ENCODE peak calls at places on chromosomes 13 and 19, in four cellular contexts. Y, W, T and C are unnamed samples.

GRCh38 chr19:29686285-29686805 is 21.1 kb downstream of the PLEKHF1 start:
- DNase-seq in T (no peak), Y (no peak), W (no peak), C (no peak)

GRCh38 chr19:45428385-45429231 is 4.9 kb upstream of the ERCC1 start:
- DNase-seq in T (no peak), Y (peak; percentile 74), W (no peak), C (peak; percentile 85)

GRCh38 chr19:28847468-28847867 is 365.5 kb downstream of the UQCRFS1 start:
- DNase-seq in W (no peak), T (no peak), Y (no peak), C (no peak)

GRCh38 chr13:109281823-109282239 is 504.6 kb downstream of the IRS2 start:
- DNase-seq in Y (no peak), W (no peak), T (no peak), C (no peak)

GRCh38 chr19:39430675-39431593 is 4.8 kb downstream of the RPS16 start:
- DNase-seq in Y (peak; percentile 70), W (peak; percentile 71), T (no peak), C (no peak)

GRCh38 chr13:84607614-84608013 is 725.3 kb upstream of the SLITRK1 start:
- DNase-seq in T (no peak), Y (no peak), W (no peak), C (no peak)

GRCh38 chr19:12938536-12939291 is at the start of gene CALR:
- DNase-seq in W (no peak), T (no peak), Y (no peak), C (no peak)

GRCh38 chr19:23254141-23254910 is 4.1 kb upstream of the ZNF724 start:
- DNase-seq in Y (no peak), W (no peak), T (no peak), C (no peak)

GRCh38 chr13:93226065-93226622 is 463 bp upstream of the GPC6 start:
- DNase-seq in W (peak; percentile 52), T (no peak), Y (no peak), C (no peak)

GRCh38 chr19:20662421-20663105 is 1.2 kb upstream of the ZNF626 start:
- DNase-seq in W (no peak), T (no peak), Y (no peak), C (no peak)

GRCh38 chr13:113350065-113350937 is 13.6 kb downstream of the GRTP1 start:
- DNase-seq in W (peak; percentile 20), Y (no peak), T (no peak), C (no peak)

GRCh38 chr13:40350283-40350992 is 316.0 kb downstream of the FOXO1 start:
- DNase-seq in T (no peak), Y (no peak), W (no peak), C (no peak)

GRCh38 chr13:44790289-44790688 is 199.0 kb downstream of the NUFIP1 start:
- DNase-seq in T (no peak), W (no peak), Y (no peak), C (peak; percentile 13)

GRCh38 chr13:113962386-113962785 is 11.5 kb downstream of the C13orf46 start:
- DNase-seq in Y (no peak), W (no peak), T (no peak), C (no peak)

GRCh38 chr19:21482863-21483276 is 22.5 kb upstream of the ZNF429 start:
- DNase-seq in W (peak; percentile 6), Y (peak; percentile 29), T (no peak), C (peak; percentile 82)

GRCh38 chr13:30140973-30141372 is 166.4 kb downstream of the KATNAL1 start:
- DNase-seq in T (no peak), Y (no peak), W (no peak), C (no peak)

GRCh38 chr13:114124921-114125320 is 7.5 kb downstream of the RASA3 start:
- DNase-seq in W (no peak), Y (no peak), T (no peak), C (no peak)

GRCh38 chr13:106426909-106427308 is 108.6 kb downstream of the EFNB2 start:
- DNase-seq in T (no peak), W (no peak), Y (no peak), C (no peak)

GRCh38 chr13:85368686-85369085 is 430.5 kb downstream of the SLITRK6 start:
- DNase-seq in T (no peak), Y (no peak), W (no peak), C (no peak)

GRCh38 chr19:38932425-38933179 is 1.9 kb downstream of the MRPS12 start:
- DNase-seq in W (peak; percentile 63), Y (no peak), T (no peak), C (no peak)

GRCh38 chr13:99067160-99067985 is 89.5 kb upstream of the DOCK9 start:
- DNase-seq in Y (no peak), W (peak; percentile 5), T (no peak), C (no peak)

GRCh38 chr13:33016414-33017409 is at the start of gene KL:
- DNase-seq in Y (no peak), W (no peak), T (no peak), C (no peak)

GRCh38 chr19:33463194-33463593 is 58.4 kb downstream of the PEPD start:
- DNase-seq in W (no peak), T (no peak), Y (no peak), C (no peak)
- H3K9ac ChIP-seq in W (no peak overlapping the region), T (no peak overlapping the region), Y (no peak overlapping the region), C (no peak overlapping the region)

GRCh38 chr13:57629391-57629804 is 2.1 kb upstream of the PCDH17 start:
- DNase-seq in W (no peak), Y (no peak), T (no peak), C (no peak)
- TF ChIP-seq CHD2 in W (no peak), Y (no peak), T (no peak), C (no peak)

GRCh38 chr13:101053289-101053688 is 363.0 kb downstream of the NALCN start:
- DNase-seq in Y (no peak), T (no peak), W (no peak), C (no peak)

GRCh38 chr13:101053694-101054093 is 362.6 kb downstream of the NALCN start:
- DNase-seq in Y (no peak), T (no peak), W (no peak), C (no peak)

GRCh38 chr13:101049166-101049850 is 367.0 kb downstream of the NALCN start:
- DNase-seq in Y (no peak), T (no peak), W (no peak), C (no peak)
- H3K9ac ChIP-seq in Y (no peak overlapping the region), T (no peak overlapping the region), W (no peak overlapping the region), C (no peak overlapping the region)

GRCh38 chr19:2344381-2344870 is 15.6 kb upstream of the TMPRSS9 start:
- DNase-seq in Y (no peak), W (no peak), T (no peak), C (no peak)

GRCh38 chr19:2345076-2345475 is 15.0 kb upstream of the TMPRSS9 start:
- DNase-seq in W (no peak), Y (no peak), T (no peak), C (no peak)

GRCh38 chr19:2343289-2343982 is 15.0 kb downstream of the SPPL2B start:
- DNase-seq in W (no peak), Y (no peak), T (no peak), C (no peak)

GRCh38 chr19:2342656-2343288 is 14.3 kb downstream of the SPPL2B start:
- DNase-seq in Y (no peak), W (no peak), T (no peak), C (no peak)

GRCh38 chr19:2345794-2346663 is 14.0 kb upstream of the TMPRSS9 start:
- DNase-seq in Y (peak; percentile 88), W (no peak), T (no peak), C (no peak)
- TF ChIP-seq CHD2 in Y (no peak), W (no peak), T (no peak), C (no peak)

DNA sequence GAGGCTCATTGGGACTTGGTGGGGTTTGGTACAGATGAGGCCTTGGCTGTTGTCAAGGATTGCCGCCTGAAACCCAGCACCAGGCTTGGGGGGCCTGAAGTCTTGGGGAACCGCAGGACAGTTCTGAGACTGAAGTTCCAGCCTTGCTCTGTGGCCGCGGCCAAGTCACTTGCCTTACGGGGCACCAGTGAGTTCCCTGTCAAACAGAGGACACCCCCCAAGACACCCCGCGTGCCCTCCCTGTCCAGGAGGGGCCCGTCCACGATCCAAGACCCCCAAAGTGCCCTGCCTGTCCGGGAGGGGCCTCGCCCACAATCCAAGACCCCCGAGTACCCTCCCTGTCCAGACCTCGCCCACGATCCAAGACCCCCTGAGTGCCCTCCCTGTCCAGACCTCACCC is 2.5 kb downstream of the CDC34 start:
- DNase-seq in T (no peak), Y (no peak), W (no peak), C (no peak)
- H3K9ac ChIP-seq in T (no peak overlapping the region), Y (peak overlapping the region; percentile 99), W (peak overlapping the region; percentile 96), C (no peak overlapping the region)

DNA sequence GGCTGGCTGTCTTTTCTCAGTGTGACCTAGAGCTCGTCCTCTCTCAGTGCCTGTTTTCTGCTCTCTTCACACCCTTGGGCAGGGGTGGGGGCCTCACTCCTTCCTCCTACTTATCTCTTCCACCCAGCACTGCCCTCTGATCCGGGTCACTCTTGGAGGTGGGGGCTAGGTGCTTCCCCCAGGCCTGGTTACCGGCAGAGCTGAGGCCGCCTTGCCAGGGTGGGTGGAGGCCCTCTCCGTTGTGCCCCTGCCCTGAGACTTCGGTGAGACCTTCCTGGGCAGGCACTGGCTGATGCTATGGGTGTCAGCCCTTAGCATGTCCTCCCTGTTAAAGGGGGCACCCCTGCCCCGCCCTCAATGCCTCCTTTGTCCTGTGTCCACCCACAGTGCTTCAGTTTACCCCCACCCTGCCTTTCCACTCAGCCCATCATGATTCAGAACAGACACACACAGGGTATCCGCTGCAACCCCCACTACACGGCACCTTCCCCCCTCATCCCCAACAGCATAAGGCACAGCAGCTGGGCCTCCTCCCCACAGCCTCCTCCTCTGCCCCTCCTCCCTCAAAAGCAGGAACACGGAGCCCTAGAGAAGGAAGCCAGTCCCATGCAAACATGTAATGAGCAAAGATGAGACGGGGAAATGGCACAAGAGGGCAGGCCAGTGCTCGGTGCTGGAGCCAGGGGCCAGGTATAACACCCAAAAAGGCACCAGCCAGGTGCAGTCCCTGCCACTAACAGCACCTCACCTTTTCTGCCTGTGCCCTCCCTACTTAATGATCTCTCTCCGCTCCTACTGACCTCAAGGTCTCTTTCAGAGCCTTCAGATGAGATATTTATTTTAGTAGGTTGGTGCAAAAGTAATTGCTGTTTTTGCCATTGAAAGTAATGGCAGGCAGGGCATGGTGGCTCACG is 9.8 kb downstream of the ZGLP1 start:
- DNase-seq in W (no peak), T (no peak), Y (peak; percentile 92), C (no peak)
- TF ChIP-seq CHD2 in W (no peak), T (no peak), Y (no peak), C (no peak)